ENCODE peak calls at places on chromosomes 3 and 15, in ten cellular contexts. N is GM06990, E is right cardiac atrium, R is testis, W is psoas muscle, A is stomach, O is cardiac muscle cell, X is astrocyte, K is Peyer's patch, I is aorta. Y is an unnamed sample.

GRCh38 chr3:153003860-153004259 is 158.2 kb upstream of the RAP2B start:
- DNase-seq in N (no peak), E (no peak), R (no peak), W (no peak), A (no peak), O (no peak), X (no peak), K (no peak), I (no peak), Y (no peak)

GRCh38 chr15:80317389-80318169 is 65.6 kb upstream of the CTXND1 start:
- DNase-seq in N (no peak), E (peak; percentile 72), R (no peak), W (no peak), A (no peak), O (peak; percentile 87), X (peak; percentile 88), K (peak; percentile 54), I (no peak), Y (no peak)

GRCh38 chr15:98177950-98178848 is 217.7 kb downstream of the ARRDC4 start:
- DNase-seq in N (no peak), E (no peak), R (peak; percentile 65), W (no peak), A (peak; percentile 28), O (peak; percentile 66), X (peak; percentile 50), K (no peak), I (no peak), Y (peak; percentile 67)

GRCh38 chr15:101240364-101240763 is 11.5 kb downstream of the CHSY1 start:
- DNase-seq in N (no peak), E (no peak), R (no peak), W (no peak), A (no peak), O (peak; percentile 92), X (peak; percentile 83), K (no peak), I (no peak), Y (no peak)

GRCh38 chr3:132984181-132984580 is 54.0 kb upstream of the TMEM108 start:
- DNase-seq in N (no peak), E (peak; percentile 12), R (no peak), W (no peak), A (no peak), O (peak; percentile 8), X (no peak), K (no peak), I (no peak), Y (no peak)

GRCh38 chr15:51366911-51367310 is 25.5 kb downstream of the GLDN start:
- DNase-seq in N (no peak), E (peak; percentile 28), R (peak; percentile 79), W (no peak), A (peak; percentile 74), O (peak; percentile 85), X (peak; percentile 70), K (peak; percentile 50), I (no peak), Y (no peak)

GRCh38 chr15:60212536-60212935 is 185.2 kb downstream of the ANXA2 start:
- DNase-seq in N (no peak), E (no peak), R (no peak), W (no peak), A (no peak), O (peak; percentile 7), X (no peak), K (no peak), I (no peak), Y (peak; percentile 42)

GRCh38 chr3:45226206-45226915 is at the start of gene TMEM158:
- DNase-seq in N (peak; percentile 62), E (peak; percentile 82), R (peak; percentile 92), W (peak; percentile 87), A (peak; percentile 81), O (peak; percentile 79), X (peak; percentile 58), K (peak; percentile 87), I (peak; percentile 87), Y (peak; percentile 80)

GRCh38 chr15:92801412-92801773 is 98.7 kb upstream of the CHD2 start:
- DNase-seq in N (no peak), E (peak; percentile 24), R (no peak), W (no peak), A (no peak), O (peak; percentile 97), X (peak; percentile 98), K (peak; percentile 47), I (peak; percentile 58), Y (no peak)

GRCh38 chr3:140358696-140359095 is 319.2 kb upstream of the TRIM42 start:
- DNase-seq in N (no peak), E (no peak), R (no peak), W (no peak), A (no peak), O (no peak), X (no peak), K (no peak), I (no peak), Y (no peak)

GRCh38 chr15:52334491-52335160 is 39.0 kb upstream of the MYO5C start:
- DNase-seq in N (no peak), E (no peak), R (no peak), W (no peak), A (no peak), O (no peak), X (no peak), K (no peak), I (no peak), Y (no peak)

GRCh38 chr3:25448750-25449684 is 21.0 kb downstream of the RARB start:
- DNase-seq in N (no peak), E (peak; percentile 92), R (peak; percentile 70), W (peak; percentile 85), A (peak; percentile 86), O (peak; percentile 91), X (peak; percentile 82), K (peak; percentile 82), I (peak; percentile 85), Y (no peak)

GRCh38 chr3:193317901-193318300 is 60.7 kb downstream of the ATP13A5 start:
- DNase-seq in N (no peak), E (no peak), R (no peak), W (no peak), A (no peak), O (no peak), X (no peak), K (no peak), I (no peak), Y (no peak)

GRCh38 chr15:80142646-80143045 is 10.2 kb upstream of the FAH start:
- DNase-seq in N (no peak), E (no peak), R (no peak), W (no peak), A (no peak), O (no peak), X (no peak), K (no peak), I (no peak), Y (no peak)

GRCh38 chr3:100637197-100637631 is 27.8 kb downstream of the ADGRG7 start:
- DNase-seq in N (no peak), E (no peak), R (no peak), W (no peak), A (no peak), O (peak; percentile 6), X (no peak), K (no peak), I (no peak), Y (no peak)

GRCh38 chr15:56040081-56041035 is 46.9 kb upstream of the NEDD4 start:
- DNase-seq in N (no peak), E (peak; percentile 44), R (peak; percentile 25), W (peak; percentile 44), A (peak; percentile 66), O (peak; percentile 96), X (peak; percentile 93), K (peak; percentile 87), I (peak; percentile 61), Y (no peak)

GRCh38 chr3:85432081-85432480 is 473.3 kb downstream of the CADM2 start:
- DNase-seq in N (no peak), E (no peak), R (no peak), W (no peak), A (no peak), O (no peak), X (no peak), K (no peak), I (no peak), Y (no peak)

GRCh38 chr3:85427467-85427866 is 468.7 kb downstream of the CADM2 start:
- DNase-seq in N (no peak), E (no peak), R (no peak), W (no peak), A (no peak), O (no peak), X (no peak), K (no peak), I (no peak), Y (no peak)

GRCh38 chr3:85433334-85433733 is 474.5 kb downstream of the CADM2 start:
- DNase-seq in N (no peak), E (no peak), R (no peak), W (no peak), A (no peak), O (no peak), X (peak; percentile 46), K (no peak), I (no peak), Y (no peak)
- H3K27me3 ChIP-seq in N (no peaks in the 10 kb centered on the region), E (no peaks in the 10 kb centered on the region), R (no peaks in the 10 kb centered on the region), W (no peaks in the 10 kb centered on the region), A (no peaks in the 10 kb centered on the region), O (no peaks in the 10 kb centered on the region), X (no peaks in the 10 kb centered on the region), K (no peaks in the 10 kb centered on the region), I (no peaks in the 10 kb centered on the region), Y (no peaks in the 10 kb centered on the region)

GRCh38 chr3:53614307-53614706 is 119.9 kb downstream of the CACNA1D start:
- DNase-seq in N (no peak), E (no peak), R (no peak), W (no peak), A (no peak), O (no peak), X (no peak), K (no peak), I (no peak), Y (no peak)
- H3K27me3 ChIP-seq in N (peaks cover 1% of the 10 kb centered on the region), E (no peaks in the 10 kb centered on the region), R (no peaks in the 10 kb centered on the region), W (peaks cover 5% of the 10 kb centered on the region), A (no peaks in the 10 kb centered on the region), O (no peaks in the 10 kb centered on the region), X (no peaks in the 10 kb centered on the region), K (no peaks in the 10 kb centered on the region), I (no peaks in the 10 kb centered on the region), Y (no peaks in the 10 kb centered on the region)

GRCh38 chr15:26967719-26968269 is 3.2 kb upstream of the GABRG3 start:
- DNase-seq in N (no peak), E (no peak), R (peak; percentile 64), W (no peak), A (no peak), O (no peak), X (peak; percentile 62), K (no peak), I (no peak), Y (no peak)
- H3K27me3 ChIP-seq in N (no peaks in the 10 kb centered on the region), E (no peaks in the 10 kb centered on the region), R (no peaks in the 10 kb centered on the region), W (peaks cover 19% of the 10 kb centered on the region), A (no peaks in the 10 kb centered on the region), O (peaks cover 94% of the 10 kb centered on the region), X (peaks cover 5% of the 10 kb centered on the region), K (no peaks in the 10 kb centered on the region), I (peaks cover 1% of the 10 kb centered on the region), Y (no peaks in the 10 kb centered on the region)

DNA sequence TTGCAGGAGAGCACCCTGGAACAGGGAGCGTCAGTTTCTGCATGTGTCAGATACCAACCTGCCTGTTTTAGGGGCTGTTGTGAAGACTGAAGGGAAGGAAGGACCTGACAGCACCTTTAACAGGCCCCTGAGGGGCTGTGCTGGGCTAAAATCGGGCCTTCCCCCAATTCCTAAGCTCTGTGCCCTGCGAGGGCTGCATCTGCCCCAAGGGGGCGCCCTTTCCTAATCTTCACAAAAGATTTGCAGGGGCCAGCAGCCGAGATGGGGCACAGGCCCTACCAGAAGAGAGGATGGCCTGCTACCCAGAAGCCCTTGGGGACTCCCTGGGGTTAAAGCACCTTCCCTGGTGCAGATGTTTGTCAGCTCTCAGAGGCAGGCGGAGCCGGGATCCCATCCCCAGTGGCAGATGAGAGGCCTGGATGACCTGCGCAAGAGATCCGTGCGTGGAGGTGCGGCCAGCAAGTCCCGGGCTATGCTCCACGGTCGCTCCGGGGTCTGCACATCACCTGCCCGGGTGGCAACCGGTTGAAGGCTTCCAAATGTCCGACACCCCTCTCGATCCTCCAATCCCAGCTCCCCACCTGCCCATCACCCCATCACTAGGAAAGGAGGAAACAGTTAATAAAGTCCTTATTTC is 53.6 kb downstream of the RHCG start:
- DNase-seq in N (peak; percentile 36), E (no peak), R (peak; percentile 66), W (no peak), A (peak; percentile 31), O (peak; percentile 50), X (no peak), K (peak; percentile 70), I (no peak), Y (peak; percentile 94)
- H3K27me3 ChIP-seq in N (no peaks in the 10 kb centered on the region), E (no peaks in the 10 kb centered on the region), R (no peaks in the 10 kb centered on the region), W (peaks cover 55% of the 10 kb centered on the region), A (no peaks in the 10 kb centered on the region), O (peaks cover 28% of the 10 kb centered on the region), X (peaks cover 15% of the 10 kb centered on the region), K (no peaks in the 10 kb centered on the region), I (no peaks in the 10 kb centered on the region), Y (no peaks in the 10 kb centered on the region)

Y was measured in Karpas-422.